ENCODE peak calls at places on chromosomes 11 and 22, in four cellular contexts. X, T, P and U are unnamed samples.

GRCh38 chr11:6320411-6321207 is at the start of gene CAVIN3:
- DNase-seq in X (no peak), T (no peak), P (peak), U (peak)

GRCh38 chr22:35023692-35024363 is 42.1 kb upstream of the ISX start:
- DNase-seq in X (peak), T (peak), P (peak), U (peak)

GRCh38 chr11:135009125-135009524 is 597.1 kb upstream of the B3GAT1 start:
- DNase-seq in X (no peak), T (no peak), P (no peak), U (no peak)

GRCh38 chr11:132062541-132062940 is 692.1 kb downstream of the NTM start:
- DNase-seq in X (no peak), T (no peak), P (no peak), U (no peak)

GRCh38 chr22:39593061-39593930 is 22.7 kb downstream of the CACNA1I start:
- DNase-seq in X (peak), T (no peak), P (no peak), U (no peak)

GRCh38 chr11:64900263-64900678 is 16.7 kb downstream of the ATG2A start:
- DNase-seq in X (no peak), T (no peak), P (peak), U (no peak)

GRCh38 chr11:87083029-87083428 is 45.3 kb downstream of the TMEM135 start:
- DNase-seq in X (no peak), T (no peak), P (no peak), U (no peak)

GRCh38 chr11:44726278-44727113 is at the start of gene TSPAN18:
- DNase-seq in X (peak), T (no peak), P (peak), U (no peak)

GRCh38 chr11:27998552-27998951 is 109.4 kb downstream of the KIF18A start:
- DNase-seq in X (no peak), T (no peak), P (no peak), U (no peak)

GRCh38 chr11:73248526-73249185 is 23.5 kb upstream of the P2RY6 start:
- DNase-seq in X (no peak), T (no peak), P (no peak), U (no peak)

GRCh38 chr11:103581680-103582265 is 454.7 kb upstream of the DDI1 start:
- DNase-seq in X (no peak), T (no peak), P (no peak), U (no peak)

GRCh38 chr11:79062814-79063762 is 377.7 kb downstream of the TENM4 start:
- DNase-seq in X (peak), T (no peak), P (no peak), U (no peak)

GRCh38 chr11:83292709-83293435 is 6.7 kb upstream of the CCDC90B start:
- DNase-seq in X (peak), T (peak), P (no peak), U (peak)

GRCh38 chr11:63911440-63911839 is 5.5 kb downstream of the RCOR2 start:
- DNase-seq in X (no peak), T (no peak), P (no peak), U (no peak)

GRCh38 chr11:61779666-61780525 is 12.5 kb downstream of the TMEM258 start:
- DNase-seq in X (no peak), T (no peak), P (no peak), U (no peak)

GRCh38 chr22:46480396-46480795 is 57.0 kb downstream of the CELSR1 start:
- DNase-seq in X (no peak), T (no peak), P (no peak), U (peak)

GRCh38 chr11:83957038-83957900 is 671.1 kb upstream of the CCDC90B start:
- DNase-seq in X (no peak), T (no peak), P (no peak), U (no peak)

GRCh38 chr11:60235318-60235717 is 7.6 kb downstream of the MS4A4E start:
- DNase-seq in X (no peak), T (no peak), P (no peak), U (no peak)

GRCh38 chr22:43743131-43743530 is 69.0 kb downstream of the EFCAB6 start:
- DNase-seq in X (no peak), T (no peak), P (no peak), U (no peak)

GRCh38 chr11:107078375-107078774 is 60.1 kb upstream of the GUCY1A2 start:
- DNase-seq in X (no peak), T (no peak), P (no peak), U (no peak)